ENCODE peak calls at places on chromosomes 5 and 9, in five cellular contexts. One of them, this sample, is unnamed.

GRCh38 chr5:59709833-59710232 is 183.7 kb downstream of the PDE4D start:
- DNase-seq in ACHN: no peak
- DNase-seq in hypothalamus: no peak
- DNase-seq in H7: no peak
- DNase-seq in fibroblast of villous mesenchyme: peak
- DNase-seq in this sample: no peak

GRCh38 chr5:173554989-173555705 is 61.3 kb downstream of the BOD1 start:
- DNase-seq in ACHN: no peak
- DNase-seq in hypothalamus: peak
- DNase-seq in H7: peak
- DNase-seq in fibroblast of villous mesenchyme: no peak
- DNase-seq in this sample: no peak

GRCh38 chr9:526904-527591 is 312.4 kb downstream of the DOCK8 start:
- DNase-seq in ACHN: no peak
- DNase-seq in hypothalamus: no peak
- DNase-seq in H7: no peak
- DNase-seq in fibroblast of villous mesenchyme: no peak
- DNase-seq in this sample: no peak

GRCh38 chr5:80957031-80957761 is 3.0 kb upstream of the RASGRF2 start:
- DNase-seq in ACHN: no peak
- DNase-seq in hypothalamus: no peak
- DNase-seq in H7: peak
- DNase-seq in fibroblast of villous mesenchyme: no peak
- DNase-seq in this sample: no peak

GRCh38 chr5:157750320-157750719 is 6.8 kb downstream of the LSM11 start:
- DNase-seq in ACHN: no peak
- DNase-seq in hypothalamus: no peak
- DNase-seq in H7: no peak
- DNase-seq in fibroblast of villous mesenchyme: peak
- DNase-seq in this sample: no peak

GRCh38 chr5:157911568-157911967 is 52.6 kb upstream of the CLINT1 start:
- DNase-seq in ACHN: no peak
- DNase-seq in hypothalamus: no peak
- DNase-seq in H7: no peak
- DNase-seq in fibroblast of villous mesenchyme: no peak
- DNase-seq in this sample: no peak

GRCh38 chr9:72891043-72891442 is 61.8 kb downstream of the ALDH1A1 start:
- DNase-seq in ACHN: no peak
- DNase-seq in hypothalamus: no peak
- DNase-seq in H7: no peak
- DNase-seq in fibroblast of villous mesenchyme: no peak
- DNase-seq in this sample: no peak

GRCh38 chr5:19866088-19866446 is 121.9 kb downstream of the CDH18 start:
- DNase-seq in ACHN: no peak
- DNase-seq in hypothalamus: no peak
- DNase-seq in H7: no peak
- DNase-seq in fibroblast of villous mesenchyme: no peak
- DNase-seq in this sample: no peak

GRCh38 chr9:114117996-114118830 is 19.1 kb upstream of the KIF12 start:
- DNase-seq in ACHN: no peak
- DNase-seq in hypothalamus: no peak
- DNase-seq in H7: peak
- DNase-seq in fibroblast of villous mesenchyme: no peak
- DNase-seq in this sample: no peak